ENCODE peak calls at places on chromosomes 7 and 10, in four cellular contexts. S, T, L and F are unnamed samples.

GRCh38 chr7:44348300-44348699 is 22.9 kb upstream of the CAMK2B start:
- DNase-seq in L (no peak), S (peak), T (no peak), F (peak)

GRCh38 chr7:13508586-13508985 is 480.9 kb downstream of the ETV1 start:
- DNase-seq in T (no peak), S (peak), L (no peak), F (no peak)

GRCh38 chr10:97593423-97593822 is 3.9 kb downstream of the C10orf62 start:
- DNase-seq in T (no peak), L (no peak), S (no peak), F (no peak)

GRCh38 chr10:47326927-47327330 is 4.7 kb downstream of the GDF2 start:
- DNase-seq in T (no peak), S (no peak), L (no peak), F (no peak)

GRCh38 chr7:44969049-44969700 is 9.6 kb downstream of the MYO1G start:
- DNase-seq in L (no peak), T (no peak), S (no peak), F (no peak)

GRCh38 chr10:3774814-3775670 is 10.0 kb downstream of the KLF6 start:
- DNase-seq in S (peak), T (no peak), L (no peak), F (peak)

GRCh38 chr7:50660040-50660829 is 95.0 kb upstream of the DDC start:
- DNase-seq in T (no peak), S (no peak), L (no peak), F (peak)

GRCh38 chr7:111067251-111067650 is 23.7 kb upstream of the LRRN3 start:
- DNase-seq in L (no peak), T (no peak), S (no peak), F (no peak)

GRCh38 chr10:16952610-16953009 is 135.4 kb upstream of the RSU1 start:
- DNase-seq in L (no peak), T (no peak), S (peak), F (no peak)

GRCh38 chr10:104941662-104942061 is 300.6 kb downstream of the SORCS3 start:
- DNase-seq in T (no peak), S (no peak), L (no peak), F (no peak)

GRCh38 chr7:28937103-28937502 is 21.0 kb downstream of the TRIL start:
- DNase-seq in T (no peak), S (no peak), L (no peak), F (no peak)

GRCh38 chr7:149599636-149600206 is 102.1 kb upstream of the ZNF746 start:
- DNase-seq in T (no peak), S (no peak), L (no peak), F (peak)

GRCh38 chr10:436013-436697 is 253.3 kb downstream of the DIP2C start:
- DNase-seq in S (no peak), L (no peak), T (no peak), F (no peak)

GRCh38 chr10:77361846-77362245 is 275.8 kb downstream of the KCNMA1 start:
- DNase-seq in S (no peak), T (no peak), L (no peak), F (no peak)

GRCh38 chr7:107932851-107933250 is 41.9 kb downstream of the DLD start:
- DNase-seq in T (no peak), S (no peak), L (no peak), F (no peak)

GRCh38 chr10:55628260-55628701 is 732.8 kb downstream of the ZWINT start:
- DNase-seq in S (no peak), L (peak), T (no peak), F (no peak)

GRCh38 chr7:92809397-92810241 is 26.8 kb downstream of the CDK6 start:
- DNase-seq in S (peak), L (peak), T (peak), F (peak)

GRCh38 chr10:75358121-75358520 is 43.4 kb downstream of the ZNF503 start:
- DNase-seq in T (no peak), S (no peak), L (no peak), F (no peak)

GRCh38 chr7:106855540-106856132 is 9.4 kb upstream of the PIK3CG start:
- DNase-seq in S (no peak), L (no peak), T (no peak), F (no peak)

GRCh38 chr10:124343351-124344265 is 75.1 kb downstream of the OAT start:
- DNase-seq in S (no peak), L (no peak), T (no peak), F (peak)

GRCh38 chr10:21160116-21160515 is 263.0 kb upstream of the NEBL start:
- DNase-seq in S (no peak), T (peak), L (no peak), F (no peak)

GRCh38 chr10:86971146-86971991 is 3.1 kb downstream of the ADIRF start:
- DNase-seq in T (peak), S (no peak), L (peak), F (peak)

GRCh38 chr7:11261470-11261869 is 287.8 kb downstream of the PHF14 start:
- DNase-seq in S (no peak), L (no peak), T (peak), F (no peak)

GRCh38 chr7:2826806-2827205 is 17.3 kb downstream of the GNA12 start:
- DNase-seq in T (no peak), S (no peak), L (no peak), F (no peak)

GRCh38 chr7:51356849-51357516 is 40.4 kb upstream of the COBL start:
- DNase-seq in L (no peak), T (no peak), S (no peak), F (no peak)